ENCODE peak calls at places on chromosome 4, in ten cellular contexts. A, N, R, Q, D, H, G, Y, I and W are unnamed samples.
A peak's percentile ranks its signal among the peaks of the same experiment; 100 is the strongest.

GRCh38 chr4:32147446-32148064 is 1427.4 kb downstream of the PCDH7 start:
- DNase-seq in A (no peak), N (no peak), R (no peak), Q (no peak), D (no peak), H (no peak), G (no peak), Y (no peak), I (no peak), W (no peak)

GRCh38 chr4:173040200-173040599 is 128.4 kb upstream of the GALNT7 start:
- DNase-seq in A (no peak), N (no peak), R (no peak), Q (peak; percentile 4), D (no peak), H (peak; percentile 88), G (no peak), Y (peak; percentile 1), I (no peak), W (no peak)

GRCh38 chr4:43343298-43343697 is 450.8 kb downstream of the GRXCR1 start:
- DNase-seq in A (no peak), N (no peak), R (no peak), Q (no peak), D (no peak), H (no peak), G (no peak), Y (no peak), I (no peak), W (no peak)

GRCh38 chr4:39037491-39037825 is 5.2 kb upstream of the TMEM156 start:
- DNase-seq in A (no peak), N (no peak), R (no peak), Q (no peak), D (peak; percentile 18), H (peak; percentile 59), G (no peak), Y (no peak), I (no peak), W (no peak)

GRCh38 chr4:119666653-119667091 is 38.1 kb upstream of the PDE5A start:
- DNase-seq in A (no peak), N (no peak), R (no peak), Q (no peak), D (peak; percentile 34), H (no peak), G (no peak), Y (no peak), I (no peak), W (no peak)

GRCh38 chr4:120611092-120611491 is 311.4 kb downstream of the PRDM5 start:
- DNase-seq in A (no peak), N (no peak), R (no peak), Q (no peak), D (no peak), H (no peak), G (no peak), Y (no peak), I (no peak), W (no peak)

GRCh38 chr4:104025251-104025650 is 305.5 kb upstream of the TACR3 start:
- DNase-seq in A (no peak), N (no peak), R (no peak), Q (no peak), D (no peak), H (no peak), G (no peak), Y (no peak), I (no peak), W (no peak)

GRCh38 chr4:122865421-122865820 is 38.8 kb downstream of the FGF2 start:
- DNase-seq in A (no peak), N (no peak), R (no peak), Q (no peak), D (no peak), H (no peak), G (no peak), Y (no peak), I (no peak), W (no peak)

GRCh38 chr4:51932261-51932660 is 87.9 kb downstream of the LRRC66 start:
- DNase-seq in A (peak; percentile 66), N (peak; percentile 55), R (no peak), Q (no peak), D (peak; percentile 68), H (no peak), G (no peak), Y (no peak), I (no peak), W (no peak)

GRCh38 chr4:125704726-125705125 is 390.0 kb downstream of the FAT4 start:
- DNase-seq in A (no peak), N (peak; percentile 33), R (no peak), Q (no peak), D (peak; percentile 55), H (no peak), G (no peak), Y (no peak), I (no peak), W (no peak)

GRCh38 chr4:81921757-81922159 is 450.1 kb upstream of the RASGEF1B start:
- DNase-seq in A (no peak), N (no peak), R (no peak), Q (no peak), D (no peak), H (no peak), G (no peak), Y (no peak), I (no peak), W (no peak)

GRCh38 chr4:98970386-98970785 is 25.1 kb upstream of the METAP1 start:
- DNase-seq in A (no peak), N (no peak), R (no peak), Q (no peak), D (no peak), H (no peak), G (no peak), Y (no peak), I (no peak), W (no peak)

GRCh38 chr4:107349732-107350131 is 313.6 kb upstream of the DKK2 start:
- DNase-seq in A (no peak), N (no peak), R (no peak), Q (no peak), D (no peak), H (no peak), G (no peak), Y (no peak), I (peak; percentile 9), W (no peak)

GRCh38 chr4:141346144-141346543 is 125.4 kb downstream of the ZNF330 start:
- DNase-seq in A (no peak), N (peak; percentile 77), R (no peak), Q (peak; percentile 10), D (peak; percentile 74), H (peak; percentile 73), G (no peak), Y (peak; percentile 64), I (no peak), W (no peak)

GRCh38 chr4:13516315-13516860 is 27.9 kb downstream of the NKX3-2 start:
- DNase-seq in A (no peak), N (no peak), R (no peak), Q (no peak), D (no peak), H (no peak), G (no peak), Y (no peak), I (no peak), W (no peak)

GRCh38 chr4:86306816-86307215 is 53.0 kb downstream of the MAPK10 start:
- DNase-seq in A (no peak), N (peak; percentile 43), R (no peak), Q (no peak), D (peak; percentile 68), H (no peak), G (no peak), Y (no peak), I (no peak), W (no peak)

GRCh38 chr4:97866821-97867556 is 276.3 kb downstream of the STPG2 start:
- DNase-seq in A (no peak), N (no peak), R (no peak), Q (no peak), D (no peak), H (no peak), G (no peak), Y (no peak), I (no peak), W (no peak)

GRCh38 chr4:56128231-56128630 is 179.5 kb downstream of the CEP135 start:
- DNase-seq in A (no peak), N (no peak), R (no peak), Q (no peak), D (no peak), H (peak; percentile 38), G (no peak), Y (peak; percentile 71), I (no peak), W (no peak)